ENCODE peak calls at places on chromosomes 12 and 14, in nine cellular contexts. One of them, this sample, is unnamed.

GRCh38 chr12:93127107-93127560 is 198.0 kb upstream of the EEA1 start:
- DNase-seq in stomach: no peak
- DNase-seq in GM23338: no peak
- DNase-seq in fibroblast of lung: no peak
- DNase-seq in right lobe of liver: peak
- DNase-seq in bronchial epithelial cell: no peak
- DNase-seq in kidney epithelial cell: no peak
- DNase-seq in uterus: no peak
- DNase-seq in A673: no peak
- DNase-seq in this sample: no peak

GRCh38 chr12:110765144-110765543 is 22.5 kb upstream of the PPP1CC start:
- DNase-seq in stomach: no peak
- DNase-seq in GM23338: no peak
- DNase-seq in fibroblast of lung: no peak
- DNase-seq in right lobe of liver: no peak
- DNase-seq in bronchial epithelial cell: no peak
- DNase-seq in kidney epithelial cell: no peak
- DNase-seq in uterus: no peak
- DNase-seq in A673: no peak
- DNase-seq in this sample: no peak

GRCh38 chr14:64848239-64848638 is 31.5 kb downstream of the SPTB start:
- DNase-seq in stomach: no peak
- DNase-seq in GM23338: no peak
- DNase-seq in fibroblast of lung: no peak
- DNase-seq in right lobe of liver: no peak
- DNase-seq in bronchial epithelial cell: no peak
- DNase-seq in kidney epithelial cell: no peak
- DNase-seq in uterus: no peak
- DNase-seq in A673: no peak
- DNase-seq in this sample: no peak

GRCh38 chr12:125203145-125203765 is 138.0 kb downstream of the AACS start:
- DNase-seq in stomach: no peak
- DNase-seq in GM23338: no peak
- DNase-seq in fibroblast of lung: no peak
- DNase-seq in right lobe of liver: no peak
- DNase-seq in bronchial epithelial cell: peak
- DNase-seq in kidney epithelial cell: no peak
- DNase-seq in uterus: no peak
- DNase-seq in A673: peak
- DNase-seq in this sample: no peak

GRCh38 chr12:124613151-124613585 is 45.8 kb upstream of the NCOR2 start:
- DNase-seq in stomach: peak
- DNase-seq in GM23338: no peak
- DNase-seq in fibroblast of lung: peak
- DNase-seq in right lobe of liver: no peak
- DNase-seq in bronchial epithelial cell: peak
- DNase-seq in kidney epithelial cell: no peak
- DNase-seq in uterus: no peak
- DNase-seq in A673: peak
- DNase-seq in this sample: no peak

GRCh38 chr12:48671231-48671856 is 10.7 kb downstream of the KANSL2 start:
- DNase-seq in stomach: no peak
- DNase-seq in GM23338: no peak
- DNase-seq in fibroblast of lung: no peak
- DNase-seq in right lobe of liver: no peak
- DNase-seq in bronchial epithelial cell: peak
- DNase-seq in kidney epithelial cell: no peak
- DNase-seq in uterus: no peak
- DNase-seq in A673: no peak
- DNase-seq in this sample: no peak

GRCh38 chr12:122009741-122010140 is 11.9 kb upstream of the BCL7A start:
- DNase-seq in stomach: no peak
- DNase-seq in GM23338: no peak
- DNase-seq in fibroblast of lung: no peak
- DNase-seq in right lobe of liver: peak
- DNase-seq in bronchial epithelial cell: no peak
- DNase-seq in kidney epithelial cell: no peak
- DNase-seq in uterus: no peak
- DNase-seq in A673: no peak
- DNase-seq in this sample: no peak

GRCh38 chr14:68663385-68664076 is 129.3 kb downstream of the ZFP36L1 start:
- DNase-seq in stomach: no peak
- DNase-seq in GM23338: no peak
- DNase-seq in fibroblast of lung: peak
- DNase-seq in right lobe of liver: no peak
- DNase-seq in bronchial epithelial cell: peak
- DNase-seq in kidney epithelial cell: no peak
- DNase-seq in uterus: peak
- DNase-seq in A673: no peak
- DNase-seq in this sample: no peak

DNA sequence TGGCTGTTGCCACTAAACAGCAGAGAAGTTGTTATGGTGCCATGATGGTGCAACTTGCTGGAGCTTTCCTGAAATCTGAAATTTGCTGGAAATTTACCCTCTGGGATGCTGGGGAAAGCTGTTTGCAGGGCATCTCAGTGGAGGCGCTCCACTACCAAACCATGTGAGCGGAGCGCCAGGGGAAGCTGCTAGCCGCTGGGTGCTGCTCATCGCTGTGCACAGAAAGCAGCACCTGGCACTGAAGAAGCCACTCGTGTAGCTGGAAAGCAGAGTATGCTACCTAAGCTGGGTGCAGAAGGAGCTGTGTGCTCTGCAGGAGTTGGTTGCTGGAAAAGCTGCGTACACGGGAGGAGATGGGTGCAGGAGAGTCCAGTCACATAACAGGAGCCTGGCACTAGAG is 53.0 kb downstream of the MSRB3 start:
- DNase-seq in stomach: no peak
- DNase-seq in GM23338: no peak
- DNase-seq in fibroblast of lung: no peak
- DNase-seq in right lobe of liver: no peak
- DNase-seq in bronchial epithelial cell: no peak
- DNase-seq in kidney epithelial cell: no peak
- DNase-seq in uterus: no peak
- DNase-seq in A673: no peak
- DNase-seq in this sample: no peak
- H3K4me3 ChIP-seq in stomach: no peak
- H3K4me3 ChIP-seq in GM23338: no peak
- H3K4me3 ChIP-seq in fibroblast of lung: no peak
- H3K4me3 ChIP-seq in right lobe of liver: no peak
- H3K4me3 ChIP-seq in bronchial epithelial cell: no peak
- H3K4me3 ChIP-seq in kidney epithelial cell: no peak
- H3K4me3 ChIP-seq in uterus: no peak
- H3K4me3 ChIP-seq in A673: no peak
- H3K4me3 ChIP-seq in this sample: no peak

GRCh38 chr12:71439362-71439612 is 311 bp upstream of the LGR5 start:
- DNase-seq in stomach: no peak
- DNase-seq in GM23338: no peak
- DNase-seq in fibroblast of lung: peak
- DNase-seq in right lobe of liver: no peak
- DNase-seq in bronchial epithelial cell: no peak
- DNase-seq in kidney epithelial cell: no peak
- DNase-seq in uterus: no peak
- DNase-seq in A673: no peak
- DNase-seq in this sample: no peak

GRCh38 chr12:71440393-71441349 is 1.1 kb downstream of the LGR5 start:
- DNase-seq in stomach: peak
- DNase-seq in GM23338: peak
- DNase-seq in fibroblast of lung: no peak
- DNase-seq in right lobe of liver: peak
- DNase-seq in bronchial epithelial cell: no peak
- DNase-seq in kidney epithelial cell: no peak
- DNase-seq in uterus: no peak
- DNase-seq in A673: peak
- DNase-seq in this sample: no peak

GRCh38 chr12:71439613-71440392 is at the start of gene LGR5:
- DNase-seq in stomach: no peak
- DNase-seq in GM23338: peak
- DNase-seq in fibroblast of lung: peak
- DNase-seq in right lobe of liver: no peak
- DNase-seq in bronchial epithelial cell: peak
- DNase-seq in kidney epithelial cell: no peak
- DNase-seq in uterus: no peak
- DNase-seq in A673: peak
- DNase-seq in this sample: no peak

GRCh38 chr12:71436696-71437095 is 2.9 kb upstream of the LGR5 start:
- DNase-seq in stomach: no peak
- DNase-seq in GM23338: no peak
- DNase-seq in fibroblast of lung: no peak
- DNase-seq in right lobe of liver: no peak
- DNase-seq in bronchial epithelial cell: no peak
- DNase-seq in kidney epithelial cell: no peak
- DNase-seq in uterus: no peak
- DNase-seq in A673: no peak
- DNase-seq in this sample: no peak

DNA sequence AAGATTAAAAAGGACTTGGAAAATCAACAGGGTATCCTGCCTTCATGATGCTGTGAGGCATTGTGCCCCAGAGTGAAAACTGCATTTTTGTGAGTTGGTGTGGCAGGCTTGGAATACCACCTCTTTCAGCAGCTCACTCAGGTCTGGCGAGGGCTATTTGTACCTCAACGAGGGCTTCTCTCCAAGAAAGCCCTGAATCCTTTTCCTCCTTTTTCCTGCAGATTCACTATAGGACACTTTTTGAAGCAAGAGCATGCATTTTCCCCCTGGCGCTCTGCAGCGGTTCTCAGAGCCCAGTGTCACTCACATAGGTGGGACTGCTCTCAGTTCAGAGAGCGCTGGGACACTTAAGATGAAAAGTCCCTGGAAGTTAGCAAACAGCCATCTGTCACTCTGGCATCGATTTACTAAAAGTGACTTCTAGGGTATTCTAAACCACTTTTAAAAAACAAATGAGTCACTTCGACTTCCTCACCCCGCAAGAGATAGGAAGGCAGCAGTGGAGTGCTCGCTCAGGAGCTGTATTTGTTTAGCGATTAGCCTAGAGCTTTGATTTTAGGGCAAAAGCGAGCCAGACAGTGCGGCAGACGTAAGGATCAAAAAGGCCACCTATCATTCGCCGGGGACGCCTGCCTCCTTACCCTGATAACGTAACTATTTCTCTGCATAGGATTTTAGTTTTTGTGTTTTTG is 782 bp upstream of the LGR5 start:
- DNase-seq in stomach: no peak
- DNase-seq in GM23338: peak
- DNase-seq in fibroblast of lung: peak
- DNase-seq in right lobe of liver: no peak
- DNase-seq in bronchial epithelial cell: peak
- DNase-seq in kidney epithelial cell: no peak
- DNase-seq in uterus: no peak
- DNase-seq in A673: peak
- DNase-seq in this sample: no peak
- H3K4me3 ChIP-seq in stomach: peak
- H3K4me3 ChIP-seq in GM23338: peak
- H3K4me3 ChIP-seq in fibroblast of lung: peak
- H3K4me3 ChIP-seq in right lobe of liver: no peak
- H3K4me3 ChIP-seq in bronchial epithelial cell: no peak
- H3K4me3 ChIP-seq in kidney epithelial cell: peak
- H3K4me3 ChIP-seq in uterus: peak
- H3K4me3 ChIP-seq in A673: peak
- H3K4me3 ChIP-seq in this sample: no peak

GRCh38 chr12:42607584-42607984 is 18.0 kb upstream of the PRICKLE1 start:
- DNase-seq in stomach: no peak
- DNase-seq in GM23338: no peak
- DNase-seq in fibroblast of lung: no peak
- DNase-seq in right lobe of liver: no peak
- DNase-seq in bronchial epithelial cell: no peak
- DNase-seq in kidney epithelial cell: no peak
- DNase-seq in uterus: no peak
- DNase-seq in A673: no peak
- DNase-seq in this sample: no peak

GRCh38 chr12:42609605-42610004 is 20.1 kb upstream of the PRICKLE1 start:
- DNase-seq in stomach: no peak
- DNase-seq in GM23338: no peak
- DNase-seq in fibroblast of lung: peak
- DNase-seq in right lobe of liver: no peak
- DNase-seq in bronchial epithelial cell: no peak
- DNase-seq in kidney epithelial cell: no peak
- DNase-seq in uterus: no peak
- DNase-seq in A673: no peak
- DNase-seq in this sample: no peak

GRCh38 chr12:42603246-42603645 is 13.7 kb upstream of the PRICKLE1 start:
- DNase-seq in stomach: no peak
- DNase-seq in GM23338: no peak
- DNase-seq in fibroblast of lung: no peak
- DNase-seq in right lobe of liver: no peak
- DNase-seq in bronchial epithelial cell: no peak
- DNase-seq in kidney epithelial cell: no peak
- DNase-seq in uterus: no peak
- DNase-seq in A673: no peak
- DNase-seq in this sample: no peak

GRCh38 chr12:42608196-42608825 is 18.8 kb upstream of the PRICKLE1 start:
- DNase-seq in stomach: no peak
- DNase-seq in GM23338: no peak
- DNase-seq in fibroblast of lung: no peak
- DNase-seq in right lobe of liver: no peak
- DNase-seq in bronchial epithelial cell: no peak
- DNase-seq in kidney epithelial cell: no peak
- DNase-seq in uterus: no peak
- DNase-seq in A673: no peak
- DNase-seq in this sample: no peak

GRCh38 chr12:42605685-42606084 is 16.1 kb upstream of the PRICKLE1 start:
- DNase-seq in stomach: no peak
- DNase-seq in GM23338: no peak
- DNase-seq in fibroblast of lung: no peak
- DNase-seq in right lobe of liver: no peak
- DNase-seq in bronchial epithelial cell: no peak
- DNase-seq in kidney epithelial cell: no peak
- DNase-seq in uterus: no peak
- DNase-seq in A673: no peak
- DNase-seq in this sample: no peak
- H3K4me3 ChIP-seq in stomach: no peak
- H3K4me3 ChIP-seq in GM23338: no peak
- H3K4me3 ChIP-seq in fibroblast of lung: no peak
- H3K4me3 ChIP-seq in right lobe of liver: no peak
- H3K4me3 ChIP-seq in bronchial epithelial cell: no peak
- H3K4me3 ChIP-seq in kidney epithelial cell: no peak
- H3K4me3 ChIP-seq in uterus: no peak
- H3K4me3 ChIP-seq in A673: no peak
- H3K4me3 ChIP-seq in this sample: no peak

GRCh38 chr12:106672308-106673085 is 89.7 kb downstream of the RFX4 start:
- DNase-seq in stomach: no peak
- DNase-seq in GM23338: peak
- DNase-seq in fibroblast of lung: no peak
- DNase-seq in right lobe of liver: no peak
- DNase-seq in bronchial epithelial cell: no peak
- DNase-seq in kidney epithelial cell: no peak
- DNase-seq in uterus: no peak
- DNase-seq in A673: no peak
- DNase-seq in this sample: no peak

GRCh38 chr12:106670131-106670530 is 87.3 kb downstream of the RFX4 start:
- DNase-seq in stomach: no peak
- DNase-seq in GM23338: no peak
- DNase-seq in fibroblast of lung: no peak
- DNase-seq in right lobe of liver: no peak
- DNase-seq in bronchial epithelial cell: no peak
- DNase-seq in kidney epithelial cell: no peak
- DNase-seq in uterus: no peak
- DNase-seq in A673: no peak
- DNase-seq in this sample: no peak

GRCh38 chr12:106675651-106676435 is 93.0 kb downstream of the RFX4 start:
- DNase-seq in stomach: no peak
- DNase-seq in GM23338: no peak
- DNase-seq in fibroblast of lung: no peak
- DNase-seq in right lobe of liver: no peak
- DNase-seq in bronchial epithelial cell: no peak
- DNase-seq in kidney epithelial cell: no peak
- DNase-seq in uterus: no peak
- DNase-seq in A673: no peak
- DNase-seq in this sample: no peak

GRCh38 chr12:106671840-106672239 is 89.0 kb downstream of the RFX4 start:
- DNase-seq in stomach: no peak
- DNase-seq in GM23338: no peak
- DNase-seq in fibroblast of lung: no peak
- DNase-seq in right lobe of liver: no peak
- DNase-seq in bronchial epithelial cell: no peak
- DNase-seq in kidney epithelial cell: no peak
- DNase-seq in uterus: no peak
- DNase-seq in A673: no peak
- DNase-seq in this sample: no peak

GRCh38 chr12:106673151-106673550 is 90.3 kb downstream of the RFX4 start:
- DNase-seq in stomach: no peak
- DNase-seq in GM23338: peak
- DNase-seq in fibroblast of lung: no peak
- DNase-seq in right lobe of liver: no peak
- DNase-seq in bronchial epithelial cell: no peak
- DNase-seq in kidney epithelial cell: no peak
- DNase-seq in uterus: no peak
- DNase-seq in A673: no peak
- DNase-seq in this sample: no peak
- H3K4me3 ChIP-seq in stomach: no peak
- H3K4me3 ChIP-seq in GM23338: peak
- H3K4me3 ChIP-seq in fibroblast of lung: no peak
- H3K4me3 ChIP-seq in right lobe of liver: no peak
- H3K4me3 ChIP-seq in bronchial epithelial cell: no peak
- H3K4me3 ChIP-seq in kidney epithelial cell: no peak
- H3K4me3 ChIP-seq in uterus: no peak
- H3K4me3 ChIP-seq in A673: no peak
- H3K4me3 ChIP-seq in this sample: no peak